ENCODE peak calls at places on chromosomes 13 and 19, in four cellular contexts. N, L, M and U are unnamed samples. For H3K27me3, the result is how much of the 10 kb centered on the place peaks cover.

GRCh38 chr13:66138172-66138811 is 1091.8 kb downstream of the PCDH9 start:
- DNase-seq in N (no peak), L (no peak), M (no peak), U (no peak)

GRCh38 chr13:36428083-36428482 is 4.2 kb upstream of the CCNA1 start:
- DNase-seq in N (no peak), L (no peak), M (peak), U (peak)

GRCh38 chr19:36058481-36059179 is 3.9 kb downstream of the WDR62 start:
- DNase-seq in N (no peak), L (no peak), M (no peak), U (no peak)

GRCh38 chr19:7500811-7501450 is 12.1 kb upstream of the PEX11G start:
- DNase-seq in N (no peak), L (peak), M (peak), U (peak)

GRCh38 chr13:39263033-39263432 is 224.8 kb downstream of the NHLRC3 start:
- DNase-seq in N (no peak), L (no peak), M (peak), U (peak)

GRCh38 chr19:18809149-18809978 is 18.3 kb upstream of the COMP start:
- DNase-seq in N (peak), L (no peak), M (peak), U (peak)

GRCh38 chr13:101512650-101513049 is 60.2 kb downstream of the ITGBL1 start:
- DNase-seq in N (no peak), L (no peak), M (peak), U (no peak)

GRCh38 chr19:797528-798414 is 519 bp downstream of the PTBP1 start:
- DNase-seq in N (peak), L (peak), M (peak), U (peak)

GRCh38 chr13:88257706-88258105 is 586.5 kb downstream of the SLITRK5 start:
- DNase-seq in N (no peak), L (no peak), M (no peak), U (no peak)

GRCh38 chr13:96214804-96215445 is 125.0 kb downstream of the HS6ST3 start:
- DNase-seq in N (no peak), L (no peak), M (no peak), U (no peak)

GRCh38 chr13:35723820-35724219 is 247.3 kb upstream of the MAB21L1 start:
- DNase-seq in N (peak), L (no peak), M (peak), U (no peak)

GRCh38 chr13:73215807-73216206 is 157.0 kb downstream of the KLF5 start:
- DNase-seq in N (no peak), L (no peak), M (peak), U (no peak)

GRCh38 chr19:47595937-47596336 is 13.0 kb upstream of the BICRA start:
- DNase-seq in N (no peak), L (no peak), M (peak), U (no peak)

GRCh38 chr13:106433066-106433465 is 102.4 kb downstream of the EFNB2 start:
- DNase-seq in N (no peak), L (no peak), M (peak), U (no peak)

GRCh38 chr19:6378036-6378435 is 2.3 kb upstream of the PSPN start:
- DNase-seq in N (no peak), L (no peak), M (peak), U (no peak)

GRCh38 chr13:41071775-41072174 is 10.5 kb downstream of the WBP4 start:
- DNase-seq in N (no peak), L (no peak), M (no peak), U (no peak)
- H3K27me3 ChIP-seq in N (under half), L (under half), M (under half), U (under half)

DNA sequence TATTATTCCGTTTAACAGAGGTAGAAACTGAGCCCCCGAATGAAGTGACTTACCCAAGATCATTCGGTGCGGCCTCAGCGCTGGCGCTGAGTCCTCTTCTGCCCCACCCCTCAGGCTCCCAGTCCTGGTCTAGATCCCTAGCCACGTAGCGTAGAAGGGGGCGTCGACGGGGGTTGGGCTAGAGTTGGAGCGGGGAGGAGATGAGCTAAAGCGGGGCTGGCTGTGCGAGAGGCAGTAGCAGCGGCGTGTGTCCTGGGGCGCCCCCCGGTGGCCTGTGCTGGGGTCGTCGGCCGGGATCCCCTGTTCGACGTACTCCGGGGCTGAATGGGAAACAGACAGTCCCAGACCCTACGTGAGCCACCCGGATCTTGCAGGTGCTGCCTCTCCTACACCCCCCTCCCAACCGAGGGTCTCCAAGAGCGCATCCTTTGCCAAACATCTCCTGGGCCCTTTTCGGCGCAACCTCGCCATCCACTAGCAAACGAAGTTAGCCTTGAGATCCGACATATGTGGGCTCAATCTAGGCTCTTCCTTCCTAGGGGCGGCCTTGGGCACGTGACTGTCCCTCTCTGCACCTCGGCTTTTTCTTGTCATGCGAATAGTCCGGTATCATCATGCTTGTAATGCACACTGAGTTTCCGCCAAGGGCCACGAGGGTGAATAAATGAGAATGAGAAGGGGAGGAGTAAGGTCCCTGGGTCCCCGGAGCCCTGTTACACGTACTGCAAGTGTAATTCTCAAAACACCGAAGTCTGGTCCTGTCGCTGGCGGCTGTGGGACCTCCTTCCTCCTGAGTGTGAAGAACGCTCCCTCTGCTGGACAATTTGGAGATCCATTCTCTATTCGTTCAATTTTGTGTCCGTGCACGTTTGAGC is 47.7 kb downstream of the CYP4F22 start:
- DNase-seq in N (peak), L (peak), M (peak), U (peak)
- H3K4me3 ChIP-seq in N (peak), L (no peak), M (peak), U (no peak)

DNA sequence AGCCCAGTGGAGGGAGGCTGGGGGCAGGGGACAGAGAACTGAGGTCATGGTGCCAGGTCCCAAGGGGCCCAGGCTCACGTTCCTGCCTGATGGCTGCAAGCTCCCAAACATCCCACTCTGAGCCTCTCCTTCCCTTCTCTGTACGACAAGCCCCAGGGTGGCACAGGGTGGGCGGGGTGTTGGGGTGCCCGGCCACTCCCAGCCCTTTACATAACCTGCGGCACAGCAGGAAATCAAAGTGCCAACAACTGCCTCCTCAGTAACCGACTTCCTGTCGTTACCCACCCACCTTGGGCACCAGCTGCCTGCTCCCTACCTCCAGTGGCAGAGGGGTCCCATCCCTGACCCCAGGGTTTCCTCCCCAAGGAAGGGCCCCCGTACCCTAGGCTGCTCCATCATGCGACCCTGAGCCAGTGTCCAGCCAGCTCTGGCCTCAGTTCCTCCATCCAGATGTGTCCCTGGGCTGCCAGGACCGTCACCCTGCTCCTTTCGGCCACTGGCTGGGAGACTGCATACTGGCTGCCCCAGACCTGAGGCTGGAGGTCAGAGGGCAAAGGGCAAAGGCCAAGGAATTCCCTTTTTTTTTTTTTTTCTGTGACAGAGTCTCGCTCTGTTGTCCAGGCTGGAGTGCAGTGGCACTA is 27.7 kb upstream of the NFIC start:
- DNase-seq in N (peak), L (peak), M (no peak), U (peak)
- H3K27me3 ChIP-seq in N (under half), L (under half), M (under half), U (under half)

DNA sequence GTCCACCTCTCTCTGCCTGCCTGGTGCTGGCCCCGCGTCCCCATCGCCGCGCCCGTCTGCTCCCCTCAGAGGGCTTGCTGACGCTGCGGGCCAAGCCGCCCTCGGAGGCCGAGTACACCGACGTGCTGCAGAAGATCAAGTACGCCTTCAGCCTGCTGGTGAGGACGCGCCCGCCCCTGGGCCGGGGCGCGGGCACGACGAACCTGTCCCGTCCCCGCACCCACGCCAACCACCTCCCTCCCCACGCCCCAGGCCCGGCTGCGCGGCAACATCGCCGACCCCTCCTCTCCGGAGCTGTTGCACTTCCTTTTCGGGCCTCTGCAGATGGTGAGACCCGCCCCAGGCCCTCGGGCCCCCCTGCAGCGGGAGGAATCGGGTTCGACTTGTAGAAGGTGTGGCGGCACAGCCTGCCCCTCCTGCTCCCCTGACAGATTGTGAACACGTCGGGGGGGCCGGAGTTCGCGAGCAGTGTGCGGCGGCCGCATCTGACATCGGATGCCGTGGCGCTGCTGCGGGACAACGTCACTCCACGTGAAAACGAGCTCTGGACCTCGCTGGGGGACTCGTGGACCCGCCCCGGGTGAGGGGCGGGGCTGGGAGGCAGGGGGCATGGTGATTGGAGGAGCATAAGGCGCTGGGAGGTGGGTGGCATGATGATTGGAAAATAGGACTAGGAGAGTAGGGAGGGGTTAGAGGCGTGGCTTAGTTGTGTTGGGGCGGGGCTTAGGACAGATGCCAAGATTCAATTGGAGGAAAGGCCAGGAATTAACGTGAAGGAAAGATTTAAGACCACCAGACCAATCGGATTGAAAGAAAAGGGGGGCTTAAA is 6.6 kb downstream of the EPS8L1 start:
- DNase-seq in N (no peak), L (no peak), M (peak), U (no peak)
- H3K4me3 ChIP-seq in N (peak), L (no peak), M (no peak), U (no peak)

GRCh38 chr13:27978301-27978968 is 9.3 kb upstream of the CDX2 start:
- DNase-seq in N (no peak), L (peak), M (no peak), U (no peak)
- H3K27me3 ChIP-seq in N (half or more), L (under half), M (half or more), U (half or more)

GRCh38 chr13:26342898-26343297 is 89.0 kb downstream of the CDK8 start:
- DNase-seq in N (no peak), L (no peak), M (no peak), U (no peak)

GRCh38 chr13:26348966-26349365 is 95.0 kb downstream of the CDK8 start:
- DNase-seq in N (no peak), L (no peak), M (no peak), U (no peak)

GRCh38 chr13:26340812-26341211 is 86.9 kb downstream of the CDK8 start:
- DNase-seq in N (no peak), L (no peak), M (peak), U (no peak)

GRCh38 chr13:26343816-26344215 is 89.9 kb downstream of the CDK8 start:
- DNase-seq in N (no peak), L (no peak), M (no peak), U (no peak)

DNA sequence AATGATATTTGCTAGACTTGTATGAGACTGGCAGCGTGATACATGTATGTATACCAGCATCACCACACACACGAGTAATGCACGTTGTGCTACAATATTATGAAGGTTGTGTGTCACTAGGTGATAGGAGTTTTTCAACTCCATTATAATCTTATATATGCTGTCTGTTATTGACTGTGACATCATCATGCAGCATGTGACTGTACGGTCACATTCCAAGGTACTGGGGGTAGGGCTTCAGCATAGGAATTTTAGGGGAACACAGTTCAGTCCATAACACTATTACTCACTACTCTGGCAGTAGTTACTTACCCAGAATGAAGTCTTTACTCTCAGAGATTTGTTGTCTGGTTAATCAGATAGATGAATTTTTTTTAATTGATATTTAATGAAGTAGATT is 91.1 kb downstream of the CDK8 start:
- DNase-seq in N (no peak), L (no peak), M (no peak), U (no peak)
- H3K4me3 ChIP-seq in N (no peak), L (no peak), M (no peak), U (no peak)

DNA sequence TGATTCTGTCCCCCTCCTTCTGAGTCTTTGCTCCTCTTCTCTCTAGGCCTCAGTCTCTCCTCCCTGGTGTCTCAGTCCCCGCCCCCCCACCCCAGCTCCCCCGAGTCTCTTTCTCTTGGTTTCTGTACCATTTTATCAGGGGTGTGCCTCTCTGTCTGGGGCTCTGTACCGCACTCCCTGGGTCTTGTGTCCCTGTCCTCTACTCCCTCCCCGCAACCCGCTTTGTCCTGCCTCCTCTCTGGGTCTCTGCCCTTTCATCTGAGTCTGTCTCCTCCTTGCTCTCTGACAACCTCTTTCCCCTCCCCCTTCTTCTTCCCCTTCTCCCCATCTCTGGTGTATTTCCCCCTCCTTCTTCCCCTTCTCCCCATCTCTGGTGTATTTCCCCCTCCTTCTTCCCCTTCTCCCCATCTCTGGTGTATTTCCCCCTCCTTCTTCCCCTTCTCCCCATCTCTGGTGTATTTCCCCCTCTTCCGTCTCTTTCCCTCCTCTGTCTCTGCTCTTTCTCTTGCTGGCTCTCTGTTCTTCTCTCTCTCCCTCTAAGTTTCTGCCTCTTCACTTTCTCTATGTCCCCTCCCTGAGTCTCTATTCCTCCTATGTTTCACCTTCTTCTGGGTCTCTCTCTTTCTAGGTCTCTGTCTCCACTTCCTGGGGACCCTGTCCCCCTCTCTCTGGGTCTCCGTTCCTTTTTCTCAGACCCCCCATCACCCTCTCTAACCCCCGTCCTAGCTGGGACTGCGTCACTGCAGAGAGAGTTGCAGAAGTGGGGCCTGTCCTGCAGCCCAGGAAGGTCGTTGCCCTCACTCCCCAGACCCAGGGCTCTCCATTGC is 2.2 kb upstream of the KCNC3 start:
- DNase-seq in N (no peak), L (peak), M (no peak), U (no peak)
- H3K27me3 ChIP-seq in N (half or more), L (under half), M (under half), U (under half)

DNA sequence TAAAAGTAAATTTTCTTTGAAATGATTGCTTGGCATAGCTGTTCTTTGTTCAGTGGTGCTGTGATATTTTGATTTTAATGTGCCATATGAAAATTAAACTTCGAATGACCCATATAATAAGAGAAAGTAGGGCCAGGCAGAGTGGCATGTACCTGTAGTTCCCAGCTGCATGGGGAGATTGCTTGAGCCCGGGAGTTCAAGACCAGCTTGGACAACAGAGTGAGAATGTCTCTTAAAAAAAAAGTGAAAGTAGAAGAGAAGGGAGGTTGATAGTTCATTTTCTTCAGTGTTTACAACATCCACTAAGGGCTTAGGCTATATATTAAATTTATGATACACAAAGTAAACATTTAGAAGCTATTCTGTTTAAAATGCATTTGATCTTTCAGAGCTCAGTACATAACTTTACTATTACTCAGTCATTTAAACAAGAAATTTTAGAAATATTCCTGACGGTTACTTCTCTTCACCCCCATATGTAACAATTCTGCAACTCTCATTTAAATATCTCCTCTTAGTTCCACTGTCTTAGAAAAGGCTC is 17.2 kb upstream of the RFC3 start:
- DNase-seq in N (no peak), L (no peak), M (no peak), U (no peak)
- H3K4me3 ChIP-seq in N (peak), L (no peak), M (peak), U (no peak)